ENCODE peak calls at places on chromosome 1, in nine cellular contexts. J, G, X, O, N, P, C, S and H are unnamed samples.

GRCh38 chr1:35288761-35289160 is 20.3 kb downstream of the ZMYM4 start:
- DNase-seq in O (no peak), P (no peak), X (no peak), C (no peak), S (no peak), J (no peak), N (no peak), G (no peak), H (no peak)

GRCh38 chr1:227560393-227560792 is 3.0 kb upstream of the ZNF678 start:
- DNase-seq in J (no peak), X (no peak), S (no peak), G (no peak), C (no peak), O (no peak), N (no peak), P (no peak), H (no peak)

GRCh38 chr1:216144661-216145450 is 278.4 kb downstream of the USH2A start:
- DNase-seq in G (no peak), S (no peak), N (no peak), X (no peak), P (no peak), O (no peak), C (no peak), J (no peak), H (no peak)

GRCh38 chr1:222896630-222897526 is 82.0 kb downstream of the DISP1 start:
- DNase-seq in C (no peak), X (no peak), O (no peak), J (no peak), G (no peak), N (no peak), S (no peak), P (no peak), H (no peak)

GRCh38 chr1:210541680-210542358 is 213.1 kb downstream of the HHAT start:
- DNase-seq in X (no peak), G (no peak), J (no peak), S (no peak), P (no peak), N (no peak), O (no peak), C (no peak), H (peak; percentile 35)

GRCh38 chr1:47992720-47993119 is 4.5 kb downstream of the TRABD2B start:
- DNase-seq in G (no peak), S (no peak), X (no peak), N (no peak), J (no peak), O (no peak), P (no peak), C (no peak), H (no peak)

GRCh38 chr1:43878440-43878839 is 55.2 kb upstream of the ARTN start:
- DNase-seq in C (no peak), S (no peak), N (no peak), G (no peak), O (no peak), P (no peak), X (no peak), J (no peak), H (no peak)

GRCh38 chr1:51956528-51957509 is 33.7 kb downstream of the RAB3B start:
- DNase-seq in N (peak; percentile 9), X (no peak), J (no peak), O (no peak), G (no peak), S (no peak), P (no peak), C (no peak), H (no peak)

GRCh38 chr1:184535191-184535970 is 148.6 kb downstream of the C1orf21 start:
- DNase-seq in J (no peak), G (no peak), P (no peak), N (no peak), X (no peak), O (no peak), C (no peak), S (no peak), H (no peak)

GRCh38 chr1:11967028-11967547 is 13.2 kb upstream of the MFN2 start:
- DNase-seq in S (no peak), P (no peak), N (peak; percentile 40), X (peak; percentile 72), O (no peak), G (peak; percentile 59), J (peak; percentile 65), C (no peak), H (peak; percentile 33)

GRCh38 chr1:203046984-203047630 is 20.8 kb downstream of the PPFIA4 start:
- DNase-seq in P (no peak), G (no peak), N (no peak), C (no peak), X (no peak), S (peak; percentile 60), O (no peak), J (no peak), H (peak; percentile 79)

GRCh38 chr1:17858027-17858426 is 102.9 kb downstream of the ACTL8 start:
- DNase-seq in X (no peak), P (no peak), S (no peak), O (no peak), N (no peak), G (no peak), J (no peak), C (no peak), H (no peak)

GRCh38 chr1:54942976-54943375 is 37.5 kb upstream of the TMEM61 start:
- DNase-seq in C (no peak), J (no peak), X (no peak), O (no peak), N (no peak), P (no peak), S (no peak), G (no peak), H (no peak)

GRCh38 chr1:46180082-46180616 is 3.9 kb upstream of the P3R3URF start:
- DNase-seq in X (peak; percentile 45), J (peak; percentile 74), S (no peak), C (peak; percentile 67), G (peak; percentile 92), N (peak; percentile 78), P (no peak), O (peak; percentile 44), H (no peak)

GRCh38 chr1:186617860-186618780 is 62.1 kb downstream of the PTGS2 start:
- DNase-seq in J (no peak), X (peak; percentile 15), S (peak; percentile 16), G (peak; percentile 66), P (no peak), N (no peak), C (peak; percentile 75), O (peak; percentile 54), H (peak; percentile 20)

DNA sequence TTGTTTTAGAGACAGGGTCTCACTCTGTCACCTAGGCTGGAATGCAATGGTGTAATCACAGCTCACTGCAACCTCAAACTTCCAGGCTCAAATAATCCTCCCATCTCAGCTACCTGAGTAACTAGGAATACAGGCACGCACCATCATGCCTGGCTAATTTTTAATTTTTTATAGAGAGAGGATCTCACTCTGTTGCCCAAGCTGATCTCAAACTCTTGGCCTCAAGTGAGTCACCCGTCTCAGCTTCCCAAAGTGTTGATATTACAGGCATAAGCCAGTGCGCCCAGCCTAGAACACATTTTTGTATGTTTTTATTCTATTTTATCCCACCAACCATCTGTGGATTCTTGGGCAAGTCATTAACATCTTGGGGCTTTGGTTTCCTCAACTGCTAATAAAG is 100.5 kb downstream of the AK5 start:
- DNase-seq in N (no peak), G (no peak), X (no peak), S (no peak), J (no peak), P (no peak), C (no peak), O (no peak), H (no peak)
- TF ChIP-seq POLR2A in N (no peak), G (no peak), X (no peak), S (no peak), J (no peak), P (no peak), C (no peak), O (no peak), H (no peak)

GRCh38 chr1:226034482-226034881 is 28.0 kb upstream of the H3-3A start:
- DNase-seq in X (peak; percentile 52), N (peak; percentile 68), C (peak; percentile 90), J (peak; percentile 45), O (peak; percentile 77), P (peak; percentile 47), G (peak; percentile 86), S (peak; percentile 74), H (peak; percentile 44)
- TF ChIP-seq POLR2A in X (peak; percentile 47), N (no peak), C (no peak), J (no peak), O (no peak), P (no peak), G (peak; percentile 33), S (no peak), H (no peak)

GRCh38 chr1:15683411-15684039 is 595 bp upstream of the PLEKHM2 start:
- DNase-seq in G (no peak), X (no peak), N (no peak), O (no peak), J (no peak), C (no peak), P (peak; percentile 44), S (no peak), H (no peak)

GRCh38 chr1:15685820-15686219 is 1.7 kb downstream of the PLEKHM2 start:
- DNase-seq in C (no peak), N (no peak), G (no peak), P (no peak), O (no peak), X (no peak), S (no peak), J (no peak), H (no peak)

GRCh38 chr1:15682886-15683410 is 1.2 kb upstream of the PLEKHM2 start:
- DNase-seq in X (no peak), S (no peak), N (no peak), J (no peak), O (no peak), G (no peak), P (no peak), C (no peak), H (no peak)

GRCh38 chr1:15684042-15684461 is at the start of gene PLEKHM2:
- DNase-seq in O (peak; percentile 44), S (peak; percentile 39), C (peak; percentile 80), G (peak; percentile 50), J (peak; percentile 85), P (peak; percentile 55), X (peak; percentile 61), N (no peak), H (no peak)

GRCh38 chr1:15684468-15685283 is 556 bp downstream of the PLEKHM2 start:
- DNase-seq in N (no peak), J (peak; percentile 88), P (peak; percentile 49), C (peak; percentile 80), O (peak; percentile 47), G (peak; percentile 47), X (peak; percentile 54), S (peak; percentile 50), H (peak; percentile 52)
- TF ChIP-seq POLR2A in N (no peak), J (peak; percentile 22), P (no peak), C (no peak), O (no peak), G (no peak), X (no peak), S (peak; percentile 7), H (no peak)

GRCh38 chr1:31949862-31950261 is 11.7 kb upstream of the PTP4A2 start:
- DNase-seq in X (no peak), C (no peak), G (no peak), J (no peak), P (no peak), O (no peak), N (no peak), S (no peak), H (no peak)

GRCh38 chr1:31943546-31944184 is 5.5 kb upstream of the PTP4A2 start:
- DNase-seq in G (no peak), X (no peak), J (no peak), N (no peak), P (no peak), C (no peak), S (no peak), O (no peak), H (no peak)

GRCh38 chr1:31939484-31940329 is 1.5 kb upstream of the PTP4A2 start:
- DNase-seq in N (no peak), S (peak; percentile 80), X (peak; percentile 74), G (peak; percentile 82), P (peak; percentile 72), O (peak; percentile 61), J (peak; percentile 86), C (no peak), H (peak; percentile 92)

GRCh38 chr1:31944205-31945089 is 6.3 kb upstream of the PTP4A2 start:
- DNase-seq in J (peak; percentile 98), G (peak; percentile 96), S (peak; percentile 90), O (peak; percentile 87), C (peak; percentile 95), N (peak; percentile 66), P (peak; percentile 93), X (peak; percentile 65), H (peak; percentile 61)
- TF ChIP-seq POLR2A in J (peak; percentile 96), G (peak; percentile 83), S (peak; percentile 38), O (no peak), C (peak; percentile 31), N (peak; percentile 7), P (peak; percentile 50), X (peak; percentile 60), H (no peak)